ENCODE peak calls at places on chromosomes 12 and 14, in seven cellular contexts. U is A549; T is hepatic stellate cell; P is SK-N-MC; M is HFFc6; G is activated naive CD8-positive, alpha-beta T cell treated with anti-CD3 and anti-CD28 coated beads, Interleukin-2, amount 50 U/mL, for 16 hours; S is GM12878. O is an unnamed sample.

GRCh38 chr14:24260780-24261157 is 2.2 kb downstream of the TGM1 start:
- DNase-seq in T (no peak), U (no peak), M (no peak), G (no peak), P (no peak), S (no peak), O (no peak)

GRCh38 chr12:87866602-87867292 is 162.5 kb downstream of the C12orf50 start:
- DNase-seq in S (no peak), P (no peak), G (no peak), U (no peak), M (no peak), T (no peak), O (peak; percentile 19)

GRCh38 chr12:70557583-70558263 is 79.5 kb downstream of the PTPRB start:
- DNase-seq in T (no peak), P (no peak), G (no peak), U (no peak), M (no peak), S (no peak), O (no peak)

GRCh38 chr12:101325590-101325989 is 45.7 kb downstream of the UTP20 start:
- DNase-seq in S (no peak), T (no peak), G (no peak), P (no peak), M (no peak), U (no peak), O (no peak)

GRCh38 chr12:67433393-67434175 is 164.4 kb downstream of the CAND1 start:
- DNase-seq in U (no peak), P (no peak), T (peak; percentile 21), M (peak; percentile 52), S (no peak), G (no peak), O (peak; percentile 22)

GRCh38 chr12:31590730-31591307 is at the start of gene DENND5B:
- DNase-seq in M (peak; percentile 33), S (no peak), G (no peak), P (no peak), T (peak; percentile 76), U (peak; percentile 64), O (peak; percentile 90)

GRCh38 chr12:51270067-51270846 is at the start of gene SMAGP:
- DNase-seq in U (peak; percentile 61), T (peak; percentile 60), M (peak; percentile 22), S (no peak), G (no peak), P (no peak), O (peak; percentile 63)

GRCh38 chr14:69423279-69423678 is 24.8 kb downstream of the SLC39A9 start:
- DNase-seq in M (peak; percentile 22), S (no peak), T (peak; percentile 17), U (no peak), G (no peak), P (no peak), O (peak; percentile 35)

GRCh38 chr12:101671157-101671791 is 26.2 kb upstream of the CHPT1 start:
- DNase-seq in T (no peak), P (no peak), U (no peak), M (no peak), G (no peak), S (peak; percentile 36), O (no peak)

GRCh38 chr14:89618309-89618708 is 201.3 kb upstream of the FOXN3 start:
- DNase-seq in T (no peak), P (no peak), G (no peak), U (no peak), S (no peak), M (no peak), O (peak; percentile 39)

GRCh38 chr12:113889806-113890581 is 76.1 kb downstream of the RBM19 start:
- DNase-seq in P (no peak), M (peak; percentile 10), S (no peak), U (no peak), G (no peak), T (no peak), O (peak; percentile 57)

GRCh38 chr12:30537228-30537627 is 158.4 kb downstream of the IPO8 start:
- DNase-seq in U (no peak), M (no peak), G (no peak), S (no peak), T (no peak), P (no peak), O (no peak)

GRCh38 chr12:53869500-53869899 is 69.1 kb upstream of the HOXC13 start:
- DNase-seq in S (no peak), M (no peak), T (no peak), P (no peak), G (no peak), U (no peak), O (no peak)

GRCh38 chr14:68822964-68823363 is 30.1 kb upstream of the ZFP36L1 start:
- DNase-seq in S (no peak), M (no peak), U (no peak), T (no peak), G (no peak), P (no peak), O (no peak)

GRCh38 chr12:42631507-42631906 is 42.0 kb upstream of the PRICKLE1 start:
- DNase-seq in P (no peak), U (no peak), M (no peak), S (no peak), T (no peak), G (no peak), O (no peak)

GRCh38 chr14:67389261-67389660 is 22.7 kb downstream of the PLEK2 start:
- DNase-seq in U (no peak), T (no peak), M (no peak), P (no peak), G (no peak), S (no peak), O (no peak)

GRCh38 chr12:33609910-33610309 is 170.3 kb upstream of the SYT10 start:
- DNase-seq in G (no peak), P (no peak), T (no peak), S (no peak), M (no peak), U (no peak), O (no peak)

GRCh38 chr12:11771895-11772502 is 122.5 kb downstream of the ETV6 start:
- DNase-seq in M (no peak), U (no peak), T (no peak), G (no peak), P (no peak), S (no peak), O (no peak)

GRCh38 chr12:93167841-93168492 is 209.8 kb upstream of the NUDT4 start:
- DNase-seq in T (no peak), P (peak; percentile 40), G (no peak), S (peak; percentile 95), U (no peak), M (no peak), O (no peak)

GRCh38 chr14:98949506-98950135 is 322.4 kb downstream of the BCL11B start:
- DNase-seq in P (no peak), M (no peak), T (no peak), G (no peak), S (no peak), U (no peak), O (no peak)

GRCh38 chr12:79949098-79949497 is 14.2 kb upstream of the PPP1R12A start:
- DNase-seq in T (no peak), M (no peak), U (no peak), S (no peak), G (no peak), P (no peak), O (no peak)

GRCh38 chr14:75926431-75926830 is 55.4 kb downstream of the TGFB3 start:
- DNase-seq in G (no peak), S (no peak), U (no peak), M (no peak), T (no peak), P (no peak), O (no peak)

GRCh38 chr12:713281-713875 is 39.0 kb upstream of the WNK1 start:
- DNase-seq in U (no peak), G (peak; percentile 5), P (no peak), T (no peak), S (no peak), M (no peak), O (peak; percentile 16)

GRCh38 chr12:13173537-13173936 is 23.0 kb upstream of the EMP1 start:
- DNase-seq in P (no peak), U (no peak), M (peak; percentile 96), S (peak; percentile 80), T (peak; percentile 70), G (no peak), O (peak; percentile 81)

GRCh38 chr14:29390046-29390841 is 537.4 kb downstream of the PRKD1 start:
- DNase-seq in M (no peak), U (no peak), G (no peak), S (no peak), T (no peak), P (no peak), O (no peak)

GRCh38 chr12:126915309-126915708 is 1351.7 kb upstream of the TMEM132C start:
- DNase-seq in M (no peak), T (no peak), U (no peak), P (no peak), G (no peak), S (no peak), O (no peak)

GRCh38 chr12:120847392-120848157 is 56.6 kb downstream of the SPPL3 start:
- DNase-seq in S (peak; percentile 78), M (no peak), T (no peak), U (no peak), P (no peak), G (no peak), O (no peak)

GRCh38 chr12:124904306-124905098 is 9.9 kb downstream of the UBC start:
- DNase-seq in T (peak; percentile 94), G (no peak), S (no peak), U (peak; percentile 89), P (no peak), M (peak; percentile 95), O (peak; percentile 96)

GRCh38 chr12:101713059-101713682 is 15.7 kb downstream of the CHPT1 start:
- DNase-seq in G (no peak), T (no peak), P (no peak), S (no peak), U (no peak), M (no peak), O (peak; percentile 18)

GRCh38 chr12:64616221-64616620 is 5.9 kb downstream of the RASSF3 start:
- DNase-seq in T (peak; percentile 66), G (no peak), U (no peak), S (no peak), P (no peak), M (no peak), O (peak; percentile 71)

GRCh38 chr12:124861492-124861891 is 2.2 kb downstream of the SCARB1 start:
- DNase-seq in M (no peak), S (peak; percentile 39), T (peak; percentile 66), G (no peak), P (no peak), U (no peak), O (peak; percentile 34)

GRCh38 chr14:100246809-100247428 is 8.0 kb downstream of the YY1 start:
- DNase-seq in S (no peak), U (peak; percentile 82), T (peak; percentile 46), P (no peak), M (peak; percentile 53), G (no peak), O (peak; percentile 45)

GRCh38 chr12:47033797-47034555 is 45.4 kb upstream of the PCED1B start:
- DNase-seq in U (no peak), P (no peak), G (no peak), S (no peak), M (peak; percentile 66), T (no peak), O (no peak)

GRCh38 chr14:99605299-99605961 is 1.4 kb upstream of the CCDC85C start:
- DNase-seq in S (no peak), G (peak; percentile 44), U (peak; percentile 64), T (peak; percentile 84), M (peak; percentile 71), P (no peak), O (peak; percentile 85)

GRCh38 chr12:20492251-20492728 is 124.0 kb downstream of the PDE3A start:
- DNase-seq in G (no peak), P (no peak), T (no peak), S (peak; percentile 5), U (peak; percentile 21), M (peak; percentile 72), O (peak; percentile 12)

GRCh38 chr12:48122065-48122834 is 3.1 kb downstream of the PFKM start:
- DNase-seq in U (no peak), P (no peak), S (no peak), M (no peak), T (no peak), G (no peak), O (no peak)

GRCh38 chr14:90424075-90424474 is 27.2 kb downstream of the CALM1 start:
- DNase-seq in P (no peak), T (no peak), U (no peak), M (no peak), G (no peak), S (no peak), O (no peak)

GRCh38 chr12:94427520-94428381 is 31.9 kb downstream of the CEP83 start:
- DNase-seq in P (peak; percentile 58), T (peak; percentile 9), G (no peak), S (peak; percentile 43), U (no peak), M (peak; percentile 43), O (peak; percentile 43)

O was measured in AG20443.